ENCODE peak calls at places on chromosome 14, in four cellular contexts. X is A549, T is skeletal muscle cell, D is iPS-NIHi11. A is an unnamed sample.
A peak's percentile ranks its signal among the peaks of the same experiment; 100 is the strongest.

GRCh38 chr14:24695265-24696241 is 61.6 kb upstream of the GZMB start:
- DNase-seq in X (no peak), T (no peak), D (no peak), A (no peak)

GRCh38 chr14:61516125-61516740 is 179.1 kb upstream of the HIF1A start:
- DNase-seq in X (no peak), T (no peak), D (no peak), A (no peak)

GRCh38 chr14:100665518-100666032 is 61.1 kb upstream of the DLK1 start:
- DNase-seq in X (peak; percentile 37), T (no peak), D (no peak), A (no peak)

GRCh38 chr14:80572666-80573065 is 361.4 kb upstream of the DIO2 start:
- DNase-seq in X (peak; percentile 12), T (no peak), D (no peak), A (no peak)

GRCh38 chr14:25134184-25134583 is 84.2 kb upstream of the STXBP6 start:
- DNase-seq in X (no peak), T (no peak), D (no peak), A (no peak)

GRCh38 chr14:98138666-98139065 is 1133.3 kb downstream of the BCL11B start:
- DNase-seq in X (peak; percentile 30), T (no peak), D (peak; percentile 72), A (peak; percentile 36)

GRCh38 chr14:100296106-100296651 is 10.1 kb downstream of the SLC25A29 start:
- DNase-seq in X (no peak), T (no peak), D (no peak), A (no peak)

GRCh38 chr14:68510201-68510600 is 282.7 kb downstream of the ZFP36L1 start:
- DNase-seq in X (no peak), T (peak; percentile 65), D (no peak), A (no peak)

GRCh38 chr14:104876251-104876699 is 11.2 kb downstream of the CEP170B start:
- DNase-seq in X (peak; percentile 69), T (no peak), D (peak; percentile 86), A (peak; percentile 35)

GRCh38 chr14:77761205-77761931 is 412 bp upstream of the SNW1 start:
- DNase-seq in X (peak; percentile 66), T (peak; percentile 79), D (peak; percentile 52), A (peak; percentile 59)

GRCh38 chr14:48398675-48399282 is 723.4 kb upstream of the MDGA2 start:
- DNase-seq in X (peak; percentile 51), T (no peak), D (peak; percentile 65), A (peak; percentile 51)

GRCh38 chr14:91396959-91397815 is 20.4 kb downstream of the CCDC88C start:
- DNase-seq in X (no peak), T (no peak), D (no peak), A (no peak)

GRCh38 chr14:35405304-35405996 is 901 bp upstream of the NFKBIA start:
- DNase-seq in X (no peak), T (no peak), D (no peak), A (no peak)

GRCh38 chr14:75277796-75278421 is 719 bp upstream of the FOS start:
- DNase-seq in X (no peak), T (no peak), D (no peak), A (no peak)

GRCh38 chr14:74979442-74980397 is 23.0 kb upstream of the EIF2B2 start:
- DNase-seq in X (no peak), T (peak; percentile 77), D (peak; percentile 52), A (peak; percentile 8)

GRCh38 chr14:52266179-52266578 is 1.3 kb upstream of the PTGDR start:
- DNase-seq in X (no peak), T (peak; percentile 96), D (no peak), A (no peak)

GRCh38 chr14:81309511-81309910 is 88.8 kb upstream of the GTF2A1 start:
- DNase-seq in X (no peak), T (no peak), D (no peak), A (no peak)

GRCh38 chr14:76784266-76784874 is 23.1 kb downstream of the VASH1 start:
- DNase-seq in X (no peak), T (no peak), D (no peak), A (no peak)

GRCh38 chr14:70897475-70897874 is 9.8 kb upstream of the PCNX1 start:
- DNase-seq in X (no peak), T (no peak), D (no peak), A (no peak)

GRCh38 chr14:24051789-24052655 is at the start of gene CARMIL3:
- DNase-seq in X (peak; percentile 35), T (no peak), D (peak; percentile 95), A (peak; percentile 54)

GRCh38 chr14:99763527-99764221 is 29.5 kb upstream of the EML1 start:
- DNase-seq in X (no peak), T (no peak), D (no peak), A (no peak)

GRCh38 chr14:51959928-51960327 is 29.4 kb upstream of the RTRAF start:
- DNase-seq in X (no peak), T (no peak), D (no peak), A (no peak)

GRCh38 chr14:91223028-91223783 is 21.3 kb downstream of the GPR68 start:
- DNase-seq in X (no peak), T (no peak), D (no peak), A (no peak)

GRCh38 chr14:45698462-45699134 is 445.6 kb upstream of the MIS18BP1 start:
- DNase-seq in X (no peak), T (no peak), D (no peak), A (no peak)

GRCh38 chr14:24365600-24366374 is 2.2 kb upstream of the NFATC4 start:
- DNase-seq in X (peak; percentile 86), T (peak; percentile 75), D (peak; percentile 90), A (peak; percentile 85)

GRCh38 chr14:78075610-78076277 is 94.4 kb upstream of the NRXN3 start:
- DNase-seq in X (no peak), T (no peak), D (no peak), A (no peak)

GRCh38 chr14:78278464-78278863 is 108.3 kb downstream of the NRXN3 start:
- DNase-seq in X (no peak), T (no peak), D (no peak), A (no peak)

GRCh38 chr14:71720978-71721624 is 211.1 kb upstream of the RGS6 start:
- DNase-seq in X (peak; percentile 71), T (peak; percentile 39), D (peak; percentile 64), A (peak; percentile 45)

GRCh38 chr14:51848120-51848519 is 12.3 kb upstream of the GNG2 start:
- DNase-seq in X (no peak), T (no peak), D (no peak), A (no peak)

GRCh38 chr14:98580131-98580678 is 691.8 kb downstream of the BCL11B start:
- DNase-seq in X (no peak), T (no peak), D (peak; percentile 44), A (peak; percentile 16)

GRCh38 chr14:76050797-76051392 is 65.3 kb downstream of the IFT43 start:
- DNase-seq in X (peak; percentile 60), T (peak; percentile 7), D (peak; percentile 69), A (peak; percentile 57)

GRCh38 chr14:31026076-31026394 is at the start of gene STRN3:
- DNase-seq in X (no peak), T (no peak), D (no peak), A (no peak)

A was measured in ACHN.